ENCODE peak calls at places on chromosomes 5 and 9, in seven cellular contexts. One of them, this sample, is unnamed.

GRCh38 chr9:20358201-20358600 is 264.1 kb downstream of the MLLT3 start:
- DNase-seq in breast epithelium: no peak
- DNase-seq in right lobe of liver: no peak
- DNase-seq in fibroblast of lung: peak; percentile 46
- DNase-seq in mucosa of descending colon: no peak
- DNase-seq in astrocyte of the cerebellum: no peak
- DNase-seq in GM12878: no peak
- DNase-seq in this sample: peak; percentile 72

GRCh38 chr5:58849995-58850667 is 267.3 kb downstream of the RAB3C start:
- DNase-seq in fibroblast of lung: peak; percentile 17
- DNase-seq in astrocyte of the cerebellum: peak; percentile 32
- DNase-seq in right lobe of liver: peak; percentile 77
- DNase-seq in mucosa of descending colon: no peak
- DNase-seq in GM12878: no peak
- DNase-seq in breast epithelium: no peak
- DNase-seq in this sample: peak; percentile 40

GRCh38 chr5:15116996-15117395 is 245.4 kb upstream of the ANKH start:
- DNase-seq in GM12878: no peak
- DNase-seq in mucosa of descending colon: no peak
- DNase-seq in right lobe of liver: no peak
- DNase-seq in breast epithelium: no peak
- DNase-seq in astrocyte of the cerebellum: peak; percentile 5
- DNase-seq in fibroblast of lung: no peak
- DNase-seq in this sample: peak; percentile 85

GRCh38 chr9:134967547-134967930 is 49.8 kb upstream of the FCN1 start:
- DNase-seq in breast epithelium: peak; percentile 10
- DNase-seq in GM12878: no peak
- DNase-seq in astrocyte of the cerebellum: no peak
- DNase-seq in mucosa of descending colon: no peak
- DNase-seq in fibroblast of lung: peak; percentile 7
- DNase-seq in right lobe of liver: no peak
- DNase-seq in this sample: no peak

GRCh38 chr5:113480243-113480642 is 8.0 kb downstream of the MCC start:
- DNase-seq in right lobe of liver: no peak
- DNase-seq in breast epithelium: no peak
- DNase-seq in astrocyte of the cerebellum: no peak
- DNase-seq in mucosa of descending colon: no peak
- DNase-seq in GM12878: no peak
- DNase-seq in fibroblast of lung: no peak
- DNase-seq in this sample: no peak

GRCh38 chr5:54676466-54676865 is 158.9 kb downstream of the SNX18 start:
- DNase-seq in astrocyte of the cerebellum: no peak
- DNase-seq in breast epithelium: no peak
- DNase-seq in right lobe of liver: no peak
- DNase-seq in mucosa of descending colon: no peak
- DNase-seq in fibroblast of lung: no peak
- DNase-seq in GM12878: no peak
- DNase-seq in this sample: no peak

GRCh38 chr5:169149317-169149716 is 151.6 kb downstream of the SLIT3 start:
- DNase-seq in astrocyte of the cerebellum: no peak
- DNase-seq in mucosa of descending colon: no peak
- DNase-seq in breast epithelium: no peak
- DNase-seq in right lobe of liver: no peak
- DNase-seq in fibroblast of lung: no peak
- DNase-seq in GM12878: no peak
- DNase-seq in this sample: no peak

GRCh38 chr9:108885643-108886348 is 23.7 kb downstream of the ACTL7A start:
- DNase-seq in GM12878: peak; percentile 81
- DNase-seq in mucosa of descending colon: no peak
- DNase-seq in breast epithelium: no peak
- DNase-seq in fibroblast of lung: peak; percentile 74
- DNase-seq in astrocyte of the cerebellum: peak; percentile 50
- DNase-seq in right lobe of liver: peak; percentile 51
- DNase-seq in this sample: peak; percentile 71

GRCh38 chr5:150763023-150763793 is 4.4 kb upstream of the DCTN4 start:
- DNase-seq in GM12878: no peak
- DNase-seq in breast epithelium: peak; percentile 72
- DNase-seq in fibroblast of lung: peak; percentile 86
- DNase-seq in mucosa of descending colon: no peak
- DNase-seq in astrocyte of the cerebellum: peak; percentile 33
- DNase-seq in right lobe of liver: peak; percentile 80
- DNase-seq in this sample: peak; percentile 97

GRCh38 chr9:130344366-130344765 is 78.8 kb downstream of the HMCN2 start:
- DNase-seq in right lobe of liver: no peak
- DNase-seq in mucosa of descending colon: no peak
- DNase-seq in GM12878: no peak
- DNase-seq in fibroblast of lung: no peak
- DNase-seq in breast epithelium: no peak
- DNase-seq in astrocyte of the cerebellum: no peak
- DNase-seq in this sample: no peak

GRCh38 chr9:130347036-130347435 is 81.5 kb downstream of the HMCN2 start:
- DNase-seq in fibroblast of lung: no peak
- DNase-seq in GM12878: no peak
- DNase-seq in right lobe of liver: no peak
- DNase-seq in breast epithelium: no peak
- DNase-seq in astrocyte of the cerebellum: no peak
- DNase-seq in mucosa of descending colon: no peak
- DNase-seq in this sample: no peak

GRCh38 chr9:130346431-130346830 is 80.9 kb downstream of the HMCN2 start:
- DNase-seq in astrocyte of the cerebellum: no peak
- DNase-seq in right lobe of liver: no peak
- DNase-seq in mucosa of descending colon: no peak
- DNase-seq in GM12878: no peak
- DNase-seq in fibroblast of lung: no peak
- DNase-seq in breast epithelium: no peak
- DNase-seq in this sample: no peak

GRCh38 chr9:130345993-130346385 is 80.4 kb downstream of the HMCN2 start:
- DNase-seq in mucosa of descending colon: no peak
- DNase-seq in right lobe of liver: no peak
- DNase-seq in fibroblast of lung: no peak
- DNase-seq in GM12878: no peak
- DNase-seq in breast epithelium: no peak
- DNase-seq in astrocyte of the cerebellum: no peak
- DNase-seq in this sample: no peak

DNA sequence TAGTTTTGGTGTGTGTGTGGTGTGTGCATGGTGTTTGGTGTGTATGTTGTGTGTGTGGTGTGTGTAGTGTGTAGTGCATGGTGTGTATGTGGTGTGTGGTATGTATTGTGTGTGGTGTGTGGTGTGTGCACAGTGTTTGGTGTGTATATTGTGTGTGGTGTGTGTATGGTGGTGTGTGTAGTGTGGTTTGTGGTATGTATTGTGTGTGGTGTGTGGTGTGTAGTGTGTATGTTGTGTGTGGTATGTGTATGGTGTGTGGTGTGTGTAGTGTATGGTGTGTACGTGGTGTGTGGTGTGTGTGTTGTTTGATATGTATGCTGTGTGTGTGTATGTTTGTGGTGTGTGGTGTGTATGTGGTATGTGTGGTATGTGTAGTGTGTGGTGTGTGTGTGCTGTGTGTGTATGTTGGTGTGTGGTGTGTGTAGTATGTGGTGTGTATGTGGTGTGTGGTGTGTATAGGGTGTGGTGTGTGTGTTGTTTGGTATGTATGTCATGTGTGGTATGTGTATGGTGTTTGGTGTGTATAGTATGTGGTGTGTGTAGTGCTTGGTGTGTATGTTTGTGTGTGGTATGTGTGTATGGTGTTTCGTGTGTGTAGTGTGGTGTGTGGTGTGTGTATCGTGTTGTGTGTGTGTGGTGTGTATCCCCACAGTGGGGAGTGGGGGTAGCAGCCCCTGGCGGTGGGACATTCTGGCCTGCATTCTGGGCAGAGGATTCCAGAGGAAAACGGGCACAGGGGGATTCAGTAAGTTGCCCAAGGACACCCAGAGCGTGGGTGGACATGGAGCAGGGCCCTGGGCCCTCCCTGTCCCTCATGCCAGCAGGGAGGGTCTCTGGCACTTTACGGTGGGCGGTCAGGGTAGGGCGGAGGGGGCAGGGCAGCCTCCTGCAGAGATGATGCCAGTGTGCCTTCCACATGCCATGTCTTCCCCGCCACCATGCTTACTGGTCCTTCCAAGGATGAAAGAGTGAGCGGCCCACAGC is 79.7 kb downstream of the HMCN2 start:
- DNase-seq in breast epithelium: no peak
- DNase-seq in astrocyte of the cerebellum: no peak
- DNase-seq in GM12878: no peak
- DNase-seq in mucosa of descending colon: no peak
- DNase-seq in right lobe of liver: no peak
- DNase-seq in fibroblast of lung: peak; percentile 18
- DNase-seq in this sample: no peak
- H3K4me3 ChIP-seq in breast epithelium: no peak overlapping the region
- H3K4me3 ChIP-seq in astrocyte of the cerebellum: no peak overlapping the region
- H3K4me3 ChIP-seq in GM12878: no peak overlapping the region
- H3K4me3 ChIP-seq in mucosa of descending colon: no peak overlapping the region
- H3K4me3 ChIP-seq in right lobe of liver: no peak overlapping the region
- H3K4me3 ChIP-seq in fibroblast of lung: no peak overlapping the region
- H3K4me3 ChIP-seq in this sample: no peak overlapping the region

DNA sequence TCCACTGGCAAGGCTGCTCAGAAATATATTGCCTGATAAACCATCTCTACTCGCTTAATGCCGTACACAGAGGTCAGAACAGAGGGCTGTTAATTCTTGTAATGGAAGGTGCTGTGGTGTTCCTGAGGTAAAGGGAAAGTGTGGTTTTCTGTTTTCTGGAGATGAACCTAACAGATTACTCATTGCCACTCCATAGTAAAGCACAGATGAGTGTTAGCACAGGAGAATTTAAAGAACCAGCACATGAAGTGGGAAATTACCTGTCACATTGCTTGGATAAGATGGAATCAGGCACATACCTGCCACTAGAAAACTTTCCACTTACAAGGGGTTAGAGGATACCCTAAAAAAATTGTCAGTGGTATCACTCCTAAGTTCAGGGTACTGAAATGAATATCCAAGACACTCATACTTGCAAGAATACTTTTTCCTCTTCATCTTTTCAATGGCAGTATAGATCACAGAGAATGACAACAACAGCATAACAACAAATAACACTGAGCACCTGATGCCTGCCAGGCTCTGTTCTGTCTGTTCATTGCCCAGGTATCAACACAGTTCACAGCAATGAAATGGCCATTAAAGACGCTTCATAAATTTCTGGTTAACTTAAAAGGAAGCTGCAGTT is 152.9 kb upstream of the GNA14 start:
- DNase-seq in GM12878: no peak
- DNase-seq in breast epithelium: no peak
- DNase-seq in astrocyte of the cerebellum: no peak
- DNase-seq in fibroblast of lung: no peak
- DNase-seq in mucosa of descending colon: no peak
- DNase-seq in right lobe of liver: no peak
- DNase-seq in this sample: no peak
- TF ChIP-seq CTCF in GM12878: no peak
- TF ChIP-seq CTCF in breast epithelium: no peak
- TF ChIP-seq CTCF in astrocyte of the cerebellum: no peak
- TF ChIP-seq CTCF in fibroblast of lung: no peak
- TF ChIP-seq CTCF in mucosa of descending colon: no peak
- TF ChIP-seq CTCF in right lobe of liver: no peak
- TF ChIP-seq CTCF in this sample: no peak

GRCh38 chr9:16179566-16179965 is 626.7 kb downstream of the CCDC171 start:
- DNase-seq in mucosa of descending colon: no peak
- DNase-seq in GM12878: no peak
- DNase-seq in astrocyte of the cerebellum: no peak
- DNase-seq in fibroblast of lung: no peak
- DNase-seq in right lobe of liver: no peak
- DNase-seq in breast epithelium: no peak
- DNase-seq in this sample: no peak
- H3K4me3 ChIP-seq in mucosa of descending colon: no peak overlapping the region
- H3K4me3 ChIP-seq in GM12878: no peak overlapping the region
- H3K4me3 ChIP-seq in astrocyte of the cerebellum: no peak overlapping the region
- H3K4me3 ChIP-seq in fibroblast of lung: no peak overlapping the region
- H3K4me3 ChIP-seq in right lobe of liver: no peak overlapping the region
- H3K4me3 ChIP-seq in breast epithelium: no peak overlapping the region
- H3K4me3 ChIP-seq in this sample: no peak overlapping the region

DNA sequence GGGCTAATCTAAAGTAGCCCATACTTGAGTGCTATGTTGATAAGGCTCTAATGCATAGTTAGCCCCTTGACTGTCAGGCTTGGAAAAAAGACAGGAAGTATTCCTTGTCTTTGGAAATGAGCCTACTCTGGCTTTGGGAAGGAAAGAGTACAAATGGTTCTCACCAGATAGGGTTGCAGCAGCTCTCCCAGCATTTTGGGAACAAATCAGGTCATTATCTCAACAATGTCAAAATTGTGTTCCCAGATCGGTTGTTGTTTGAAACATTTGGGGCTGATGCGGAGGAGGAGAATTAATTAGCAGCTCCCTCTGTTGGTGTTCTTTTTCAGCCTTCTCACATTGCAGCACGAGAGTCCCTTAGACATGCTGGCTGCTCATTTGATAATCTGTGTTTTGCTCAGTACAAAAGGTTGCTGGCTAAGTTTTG is 294.7 kb upstream of the DMRT1 start:
- DNase-seq in GM12878: no peak
- DNase-seq in fibroblast of lung: peak; percentile 13
- DNase-seq in right lobe of liver: no peak
- DNase-seq in astrocyte of the cerebellum: no peak
- DNase-seq in breast epithelium: no peak
- DNase-seq in mucosa of descending colon: no peak
- DNase-seq in this sample: peak; percentile 23
- TF ChIP-seq CTCF in GM12878: peak; percentile 16
- TF ChIP-seq CTCF in fibroblast of lung: peak; percentile 36
- TF ChIP-seq CTCF in right lobe of liver: peak; percentile 8
- TF ChIP-seq CTCF in astrocyte of the cerebellum: peak; percentile 39
- TF ChIP-seq CTCF in breast epithelium: peak; percentile 14
- TF ChIP-seq CTCF in mucosa of descending colon: no peak
- TF ChIP-seq CTCF in this sample: peak; percentile 50

GRCh38 chr5:42531611-42532010 is 108.4 kb downstream of the GHR start:
- DNase-seq in GM12878: no peak
- DNase-seq in mucosa of descending colon: no peak
- DNase-seq in astrocyte of the cerebellum: no peak
- DNase-seq in right lobe of liver: no peak
- DNase-seq in breast epithelium: no peak
- DNase-seq in fibroblast of lung: no peak
- DNase-seq in this sample: no peak
- H3K4me3 ChIP-seq in GM12878: no peak overlapping the region
- H3K4me3 ChIP-seq in mucosa of descending colon: no peak overlapping the region
- H3K4me3 ChIP-seq in astrocyte of the cerebellum: no peak overlapping the region
- H3K4me3 ChIP-seq in right lobe of liver: no peak overlapping the region
- H3K4me3 ChIP-seq in breast epithelium: no peak overlapping the region
- H3K4me3 ChIP-seq in fibroblast of lung: no peak overlapping the region
- H3K4me3 ChIP-seq in this sample: no peak overlapping the region

This sample was measured in fibroblast of villous mesenchyme.